ENCODE peak calls at places on chromosomes 1 and 21, in eight cellular contexts. T is CD4-positive, CD25-positive, alpha-beta regulatory T cell; B is adipocyte; G is A549; M is AG04450; S is effector memory CD4-positive, alpha-beta T cell; V is ovary; C is GM23338. D is an unnamed sample.

GRCh38 chr1:2230781-2231666 is 2.9 kb downstream of the SKI start:
- DNase-seq in T (peak), B (peak), G (no peak), M (no peak), S (peak), V (peak), C (peak), D (no peak)

GRCh38 chr21:24671901-24672300 is 935.4 kb downstream of the MRPL39 start:
- DNase-seq in T (no peak), B (no peak), G (no peak), M (no peak), S (no peak), V (no peak), C (no peak), D (no peak)

GRCh38 chr1:53162621-53163020 is 20.2 kb upstream of the SLC1A7 start:
- DNase-seq in T (no peak), B (no peak), G (no peak), M (no peak), S (no peak), V (no peak), C (no peak), D (no peak)

GRCh38 chr21:37829447-37829846 is 86.8 kb downstream of the KCNJ6 start:
- DNase-seq in T (no peak), B (peak), G (peak), M (no peak), S (no peak), V (no peak), C (no peak), D (no peak)

GRCh38 chr1:9671377-9672140 is 20.0 kb downstream of the PIK3CD start:
- DNase-seq in T (no peak), B (no peak), G (peak), M (peak), S (no peak), V (no peak), C (no peak), D (no peak)

GRCh38 chr21:45957986-45958610 is 23.5 kb upstream of the COL6A1 start:
- DNase-seq in T (no peak), B (peak), G (no peak), M (no peak), S (no peak), V (peak), C (no peak), D (no peak)

GRCh38 chr1:5485968-5486665 is 506.1 kb downstream of the NPHP4 start:
- DNase-seq in T (no peak), B (no peak), G (no peak), M (no peak), S (no peak), V (no peak), C (no peak), D (no peak)

GRCh38 chr1:31981976-31982375 is 31.7 kb upstream of the KHDRBS1 start:
- DNase-seq in T (peak), B (no peak), G (no peak), M (no peak), S (peak), V (no peak), C (no peak), D (peak)

GRCh38 chr21:41460578-41461527 is 34.8 kb downstream of the MX1 start:
- DNase-seq in T (peak), B (peak), G (peak), M (peak), S (peak), V (peak), C (peak), D (peak)

GRCh38 chr21:21085206-21085605 is 87.0 kb downstream of the NCAM2 start:
- DNase-seq in T (no peak), B (no peak), G (no peak), M (no peak), S (no peak), V (no peak), C (no peak), D (no peak)
- H3K4me3 ChIP-seq in T (no peak), B (no peak), G (no peak), M (no peak), S (no peak), V (no peak), C (no peak), D (no peak)

DNA sequence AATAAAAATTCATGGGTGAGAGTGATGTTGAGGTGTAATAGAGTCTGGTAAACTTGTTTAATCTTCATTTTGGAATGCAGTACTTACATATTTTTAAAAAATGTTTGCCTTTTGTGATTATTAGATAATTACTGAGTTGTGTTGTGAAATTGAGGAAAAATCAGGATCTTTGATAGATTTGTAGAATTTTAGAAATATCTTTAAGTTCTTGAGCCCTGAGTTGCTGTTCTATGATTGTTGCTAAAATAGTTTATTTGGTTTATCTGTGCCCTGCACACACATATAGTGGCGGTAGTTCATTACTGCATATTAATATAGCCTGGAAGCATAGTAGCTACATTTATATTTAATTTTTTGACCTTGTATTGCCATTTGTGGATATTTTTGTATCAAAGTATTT is 1.6 kb downstream of the B3GALT2 start:
- DNase-seq in T (no peak), B (no peak), G (no peak), M (no peak), S (no peak), V (no peak), C (no peak), D (no peak)
- H3K4me3 ChIP-seq in T (peak), B (no peak), G (no peak), M (peak), S (peak), V (peak), C (no peak), D (no peak)

GRCh38 chr21:30116474-30116873 is 50.1 kb downstream of the CLDN17 start:
- DNase-seq in T (no peak), B (no peak), G (no peak), M (no peak), S (no peak), V (no peak), C (no peak), D (no peak)
- H3K4me3 ChIP-seq in T (no peak), B (no peak), G (no peak), M (no peak), S (no peak), V (no peak), C (no peak), D (no peak)

DNA sequence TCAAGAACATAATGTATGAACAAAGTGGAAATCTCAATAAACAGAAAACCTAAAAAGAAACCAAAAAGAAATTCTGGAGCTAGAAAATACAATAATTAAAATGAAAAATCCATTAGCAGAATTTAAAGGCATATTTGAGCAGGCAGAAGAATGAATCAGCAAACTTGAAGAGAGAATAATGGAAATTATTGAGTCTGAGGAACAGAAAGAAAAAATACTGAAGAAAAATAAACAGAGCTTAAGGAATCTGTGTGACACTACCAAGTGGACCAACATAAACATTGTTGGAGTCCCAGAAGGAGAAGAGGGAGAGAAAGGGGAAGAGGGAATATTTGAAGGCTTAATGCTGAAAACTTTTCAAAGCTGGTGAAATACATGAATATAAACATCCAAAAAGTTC is 54.5 kb downstream of the MAGI3 start:
- DNase-seq in T (no peak), B (no peak), G (no peak), M (no peak), S (no peak), V (no peak), C (no peak), D (no peak)
- H3K4me3 ChIP-seq in T (no peak), B (no peak), G (no peak), M (no peak), S (no peak), V (no peak), C (no peak), D (no peak)

DNA sequence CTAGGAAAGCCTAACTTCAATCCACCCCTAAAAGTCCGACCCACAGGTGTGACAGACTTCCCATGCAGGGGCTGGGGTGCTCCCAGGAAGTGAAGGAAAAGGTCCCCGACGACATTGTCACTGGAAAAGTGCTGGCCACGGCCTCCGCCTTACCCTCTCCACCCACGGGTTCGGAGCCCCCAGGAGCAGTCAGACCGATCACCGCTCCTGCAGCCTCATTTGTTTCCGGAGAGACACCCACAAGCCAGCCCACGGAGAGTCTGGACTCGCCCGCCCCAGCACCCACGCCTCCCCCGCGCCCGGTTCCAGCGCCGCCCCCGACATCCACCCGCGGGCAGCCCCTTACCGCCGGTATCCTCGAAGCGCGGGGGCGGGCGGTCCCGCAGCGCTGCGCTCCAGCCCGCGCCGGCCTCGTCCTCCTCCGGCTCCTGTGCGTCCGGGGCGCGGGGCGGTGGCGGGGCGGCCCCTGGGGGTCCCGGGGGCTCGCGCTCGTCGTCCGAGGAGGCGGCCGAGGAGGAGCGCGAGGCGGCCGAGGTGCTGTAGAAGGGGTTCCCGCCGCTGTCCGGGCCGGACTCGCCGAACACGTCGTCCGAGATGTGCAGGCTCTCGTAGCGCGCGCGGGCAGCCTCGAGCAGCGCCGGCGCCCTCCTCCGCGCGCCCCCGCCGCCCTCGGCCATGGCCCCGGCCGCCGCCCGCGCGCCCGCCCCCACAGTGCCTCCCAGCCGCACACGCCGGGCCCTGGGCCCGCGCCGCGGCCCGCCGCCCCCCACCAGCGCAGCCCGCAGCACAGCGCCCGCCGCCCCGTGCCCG is 675 bp downstream of the PGBD5 start:
- DNase-seq in T (no peak), B (peak), G (no peak), M (no peak), S (no peak), V (peak), C (peak), D (no peak)
- H3K4me3 ChIP-seq in T (no peak), B (no peak), G (peak), M (peak), S (no peak), V (no peak), C (peak), D (peak)

DNA sequence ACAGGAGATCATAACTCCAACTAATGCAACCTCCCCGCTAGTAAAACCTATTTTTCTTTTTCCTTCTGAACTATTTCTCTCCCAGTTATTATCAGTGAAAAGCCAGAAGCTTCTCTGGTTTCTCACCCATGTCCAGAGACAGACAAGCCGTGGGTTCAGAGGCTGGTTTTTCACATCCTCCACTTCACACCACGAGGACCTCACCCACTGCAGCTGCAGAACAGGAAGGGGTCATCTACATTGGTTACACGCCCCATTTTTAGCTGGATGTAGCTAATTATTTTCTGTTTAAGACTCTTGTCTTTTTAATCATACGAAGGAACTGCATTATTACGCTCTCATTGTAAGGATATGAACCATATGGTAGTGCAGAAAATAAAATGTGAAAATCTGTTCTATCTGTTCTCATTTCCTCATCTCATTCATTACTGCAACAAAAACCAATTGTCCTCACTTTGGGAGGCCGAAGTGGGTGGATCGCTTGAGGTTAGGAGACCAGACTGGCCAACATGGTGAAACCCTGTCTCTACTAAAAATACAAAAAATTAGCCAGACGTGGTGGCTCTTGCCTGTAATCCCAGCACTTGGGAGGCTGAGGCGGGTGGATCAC is 39.1 kb upstream of the CLDN14 start:
- DNase-seq in T (no peak), B (no peak), G (no peak), M (no peak), S (no peak), V (no peak), C (no peak), D (no peak)
- H3K4me3 ChIP-seq in T (no peak), B (no peak), G (no peak), M (no peak), S (no peak), V (no peak), C (no peak), D (no peak)

DNA sequence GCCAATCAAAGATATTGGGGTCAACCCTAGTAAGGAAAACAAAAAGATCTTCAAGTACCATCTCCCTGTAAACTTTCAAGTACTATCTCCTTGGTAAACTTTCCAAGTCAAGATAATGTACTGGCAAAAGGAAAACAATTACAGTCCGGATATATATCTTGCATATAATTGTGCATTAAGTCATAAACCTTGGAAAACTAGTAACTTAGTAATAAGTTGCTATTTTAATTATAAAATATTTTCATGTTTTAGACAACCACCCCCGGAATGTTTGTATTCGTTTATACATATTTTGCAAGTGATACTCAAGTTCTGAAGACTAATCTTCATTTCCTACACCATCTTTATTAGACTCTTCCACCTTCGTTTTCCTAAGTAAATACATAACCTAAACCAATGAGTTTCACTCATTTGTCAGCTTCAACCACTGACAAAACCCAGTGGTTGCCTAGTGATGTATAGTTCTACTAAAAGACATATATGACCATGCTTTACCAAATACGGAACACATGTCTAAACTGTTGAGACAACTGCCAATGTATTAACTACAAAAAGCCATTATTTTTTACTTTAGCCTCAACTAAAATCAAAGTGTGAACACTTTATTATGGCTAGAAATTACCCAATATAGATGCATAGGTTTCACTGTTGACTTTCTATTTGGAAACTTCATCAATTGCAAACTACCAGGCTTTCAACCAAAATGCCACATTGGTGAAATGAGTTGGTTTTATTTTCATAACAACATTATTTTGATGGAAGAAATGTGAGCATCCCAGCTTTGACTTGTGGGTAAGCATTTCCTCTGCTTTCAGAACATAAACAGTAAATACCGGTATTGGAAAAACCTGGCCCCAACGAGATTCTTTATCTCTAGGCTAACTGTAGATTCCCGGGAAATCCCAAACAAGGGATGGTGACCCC is 1.6 kb downstream of the AKT3 start:
- DNase-seq in T (peak), B (peak), G (no peak), M (no peak), S (no peak), V (no peak), C (no peak), D (no peak)
- H3K4me3 ChIP-seq in T (peak), B (peak), G (peak), M (peak), S (peak), V (peak), C (peak), D (no peak)